ENCODE peak calls at places on chromosomes 6 and 20, in nine cellular contexts. P is HCEC 1CT; F is activated CD8-positive, alpha-beta memory T cell treated with anti-CD3 and anti-CD28 coated beads for 1 hour; M is iPS DF 6.9; K is globus pallidus; B is fibroblast of villous mesenchyme; X is CD8-positive, alpha-beta memory T cell; N is activated T-helper 1 cell treated with anti-CD3 and anti-CD28 coated beads, Interleukin-12 subunit alpha, Interleukin-12 subunit beta, Interleukin-2, Interleukin-4 antibody, amounts not matched to agents 30 ng/mL and 10 ng/mL and 1 ng/mL, durations not matched to agents 14 hours and 24 hours and 36 hours; H is stimulated activated naive CD4-positive, alpha-beta T cell treated with Interleukin-2 at 50 U/mL for 16 hours. O is an unnamed sample.

GRCh38 chr6:131281471-131282270 is 146.4 kb downstream of the AKAP7 start:
- DNase-seq in N (peak; percentile 56), B (no peak), H (peak; percentile 22), F (peak; percentile 29), M (no peak), X (peak; percentile 80), P (no peak), K (peak; percentile 78), O (peak; percentile 54)

GRCh38 chr6:5034736-5035135 is 30.9 kb upstream of the RPP40 start:
- DNase-seq in H (no peak), K (no peak), P (no peak), N (no peak), M (no peak), B (no peak), F (no peak), X (no peak), O (no peak)

GRCh38 chr6:101806241-101806640 is 412.7 kb downstream of the GRIK2 start:
- DNase-seq in N (no peak), H (no peak), F (no peak), K (no peak), M (no peak), X (no peak), B (peak; percentile 30), P (peak; percentile 90), O (no peak)

GRCh38 chr6:163861627-163862026 is 447.1 kb downstream of the QKI start:
- DNase-seq in N (no peak), F (no peak), M (no peak), X (no peak), H (no peak), K (no peak), B (no peak), P (no peak), O (no peak)

GRCh38 chr6:169217972-169218371 is 35.7 kb downstream of the THBS2 start:
- DNase-seq in M (no peak), K (no peak), F (no peak), X (no peak), P (no peak), N (no peak), B (no peak), H (no peak), O (no peak)

GRCh38 chr6:105077592-105078463 is 102.0 kb downstream of the POPDC3 start:
- DNase-seq in N (no peak), M (no peak), X (no peak), B (peak; percentile 68), P (peak; percentile 79), H (no peak), F (no peak), K (peak; percentile 67), O (no peak)

GRCh38 chr6:9851541-9852380 is 563.1 kb downstream of the TFAP2A start:
- DNase-seq in N (no peak), F (no peak), K (no peak), H (no peak), M (peak; percentile 54), B (peak; percentile 39), P (peak; percentile 21), X (no peak), O (no peak)

GRCh38 chr6:112443666-112444065 is 96.5 kb downstream of the RFPL4B start:
- DNase-seq in P (peak; percentile 82), M (no peak), F (no peak), K (no peak), H (no peak), N (no peak), X (no peak), B (peak; percentile 73), O (no peak)

GRCh38 chr6:36700071-36700811 is 2.6 kb downstream of the RAB44 start:
- DNase-seq in N (no peak), F (no peak), H (no peak), K (no peak), M (no peak), B (no peak), P (no peak), X (no peak), O (no peak)

GRCh38 chr20:52746768-52747167 is 225.4 kb upstream of the TSHZ2 start:
- DNase-seq in M (no peak), K (no peak), P (no peak), B (no peak), F (no peak), N (no peak), H (no peak), X (no peak), O (no peak)

GRCh38 chr20:347640-348484 is 951 bp downstream of the NRSN2 start:
- DNase-seq in H (peak; percentile 51), M (peak; percentile 80), N (peak; percentile 56), P (peak; percentile 95), B (peak; percentile 97), F (no peak), X (peak; percentile 74), K (peak; percentile 88), O (peak; percentile 70)

GRCh38 chr6:44057238-44057930 is 69.9 kb downstream of the MRPL14 start:
- DNase-seq in K (no peak), X (no peak), F (no peak), P (no peak), M (no peak), H (no peak), N (no peak), B (peak; percentile 61), O (no peak)

O was measured in B cell.